ENCODE peak calls at places on chromosomes 11 and 22, in six cellular contexts. P is Peyer's patch, L is stomach, S is dorsolateral prefrontal cortex, Q is PC-3, Z is neural progenitor cell. X is an unnamed sample.

GRCh38 chr11:130478881-130479280 is 30.4 kb downstream of the ADAMTS15 start:
- DNase-seq in Q (no peak), Z (no peak), L (no peak), P (no peak), S (no peak), X (no peak)

GRCh38 chr11:4191031-4191571 is 96.5 kb downstream of the RRM1 start:
- DNase-seq in Z (no peak), Q (no peak), L (peak), P (no peak), S (peak), X (peak)

GRCh38 chr11:112321521-112322172 is 61.0 kb upstream of the PLET1 start:
- DNase-seq in P (no peak), Z (no peak), Q (peak), L (peak), S (no peak), X (peak)

GRCh38 chr11:1073261-1073724 is 1.4 kb upstream of the MUC2 start:
- DNase-seq in S (peak), Z (peak), P (no peak), L (peak), Q (peak), X (peak)

GRCh38 chr11:123268118-123268517 is 73.1 kb upstream of the CLMP start:
- DNase-seq in Q (no peak), S (no peak), Z (peak), P (no peak), L (no peak), X (no peak)

GRCh38 chr11:911031-911889 is 650 bp upstream of the CHID1 start:
- DNase-seq in S (no peak), P (peak), Z (peak), L (peak), Q (peak), X (peak)

GRCh38 chr22:25161017-25161915 is 38.4 kb upstream of the CRYBB3 start:
- DNase-seq in L (no peak), S (no peak), Q (no peak), Z (no peak), P (no peak), X (no peak)

GRCh38 chr11:107785401-107785800 is 73.2 kb downstream of the SLC35F2 start:
- DNase-seq in Z (no peak), Q (no peak), L (no peak), S (no peak), P (no peak), X (no peak)

GRCh38 chr22:42644422-42645340 is 4.3 kb upstream of the ATP5MGL start:
- DNase-seq in Z (no peak), L (peak), Q (no peak), P (no peak), S (no peak), X (peak)

GRCh38 chr11:44243633-44244343 is 66.2 kb downstream of the ALX4 start:
- DNase-seq in L (no peak), Q (no peak), S (no peak), P (no peak), Z (peak), X (no peak)
- H3K27ac ChIP-seq in L (no peak), Q (no peak), S (no peak), P (no peak), Z (peak), X (no peak)

GRCh38 chr22:48361099-48361639 is 1466.5 kb downstream of the BRD1 start:
- DNase-seq in L (no peak), S (no peak), P (no peak), Z (no peak), Q (no peak), X (no peak)
- TF ChIP-seq CTCF in L (no peak), S (no peak), P (no peak), Z (no peak), Q (no peak), X (no peak)

DNA sequence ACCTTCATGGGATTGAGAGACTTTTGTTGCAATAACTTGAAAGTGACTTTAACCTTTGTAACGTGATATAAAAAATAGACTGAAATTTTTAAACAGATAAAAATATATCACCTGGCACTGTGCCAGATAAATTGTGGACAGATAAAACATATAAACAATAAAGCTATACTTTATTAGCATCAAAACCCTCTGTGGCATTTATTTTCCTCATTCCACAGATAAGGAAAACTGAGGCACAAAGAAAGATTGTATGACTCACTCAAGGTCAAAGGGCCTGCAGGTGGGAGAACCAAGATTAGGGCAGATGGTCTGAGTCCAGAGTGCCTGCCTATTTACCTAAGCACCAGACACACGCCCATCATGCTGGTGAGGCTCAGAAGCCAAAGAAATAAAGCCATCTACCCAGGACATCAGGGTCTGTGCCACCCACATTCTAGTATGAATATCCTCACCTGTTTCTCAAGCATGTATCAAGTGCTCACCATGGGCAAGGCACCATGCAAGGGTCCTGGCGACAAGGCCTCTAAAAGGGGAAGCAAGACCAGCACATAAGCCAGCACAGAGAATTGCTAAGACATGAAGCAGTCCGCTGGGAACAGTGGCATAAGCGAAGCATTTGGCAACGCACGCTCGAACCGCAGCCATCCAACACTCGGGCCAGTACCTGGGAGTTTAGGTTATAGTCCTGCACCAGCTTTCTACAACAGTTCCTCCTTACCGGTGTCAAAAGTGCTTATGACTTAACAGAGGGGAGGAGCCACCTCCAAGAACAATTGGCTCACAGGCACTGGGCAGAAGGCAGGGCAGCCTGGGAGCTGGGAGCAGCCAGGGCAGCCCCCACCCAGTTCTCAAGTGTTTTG is 17.6 kb downstream of the MYH9 start:
- DNase-seq in Z (peak), Q (no peak), L (peak), S (no peak), P (no peak), X (no peak)
- H3K27ac ChIP-seq in Z (peak), Q (peak), L (peak), S (peak), P (peak), X (peak)

GRCh38 chr11:66313321-66314185 is 3.3 kb downstream of the CD248 start:
- DNase-seq in P (no peak), Q (no peak), L (no peak), S (no peak), Z (peak), X (no peak)
- TF ChIP-seq CTCF in P (no peak), Q (no peak), L (no peak), S (no peak), Z (peak), X (no peak)

GRCh38 chr22:44884968-44885805 is 124.6 kb downstream of the PHF21B start:
- DNase-seq in S (peak), P (no peak), L (no peak), Z (no peak), Q (peak), X (no peak)
- H3K27ac ChIP-seq in S (no peak), P (no peak), L (no peak), Z (no peak), Q (no peak), X (no peak)

GRCh38 chr11:115964091-115964490 is 459.9 kb upstream of the CADM1 start:
- DNase-seq in Z (no peak), L (no peak), S (no peak), Q (no peak), P (no peak), X (no peak)

GRCh38 chr11:115963170-115963569 is 459.0 kb upstream of the CADM1 start:
- DNase-seq in P (no peak), L (no peak), Z (no peak), S (no peak), Q (no peak), X (no peak)

GRCh38 chr11:115959098-115959497 is 454.9 kb upstream of the CADM1 start:
- DNase-seq in Q (no peak), P (no peak), Z (no peak), S (no peak), L (no peak), X (no peak)

GRCh38 chr11:115961168-115962003 is 457.2 kb upstream of the CADM1 start:
- DNase-seq in L (no peak), S (no peak), Q (no peak), P (no peak), Z (peak), X (no peak)

GRCh38 chr11:115958089-115959000 is 454.1 kb upstream of the CADM1 start:
- DNase-seq in Z (no peak), P (no peak), L (no peak), S (no peak), Q (no peak), X (no peak)
- TF ChIP-seq CTCF in Z (peak), P (no peak), L (no peak), S (no peak), Q (no peak), X (no peak)

DNA sequence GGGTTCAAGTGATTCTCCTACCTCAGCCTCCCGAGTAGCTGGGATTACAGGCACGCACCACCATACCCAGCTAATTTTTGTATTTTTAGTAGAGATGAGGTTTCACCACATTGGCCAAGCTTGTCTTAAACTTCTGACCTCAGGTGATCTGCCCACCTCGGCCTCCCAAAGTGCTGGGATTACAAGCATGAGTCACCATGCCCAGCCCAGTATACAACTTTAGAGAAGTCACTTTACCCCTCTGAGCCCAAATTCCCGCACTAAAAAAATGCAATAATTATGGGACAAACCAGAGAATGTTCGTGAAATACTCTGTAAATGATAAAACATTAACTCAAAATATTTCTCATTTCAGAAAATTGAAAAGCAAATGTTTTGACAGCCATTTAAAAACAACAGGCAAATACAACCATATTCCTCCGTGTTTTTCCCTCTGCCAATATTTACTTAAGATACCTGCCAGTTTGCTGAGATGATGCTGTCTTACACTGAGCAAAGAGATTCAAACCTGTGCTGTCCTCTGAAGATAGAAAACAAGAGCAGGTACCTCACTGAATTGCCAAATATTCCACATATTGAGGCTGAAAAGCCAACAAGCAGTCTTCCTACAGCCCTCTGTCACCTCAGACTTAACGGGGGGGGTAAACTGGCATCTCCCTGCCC is 9.6 kb downstream of the PLEKHA7 start:
- DNase-seq in P (no peak), L (no peak), Q (peak), Z (no peak), S (no peak), X (no peak)
- H3K27ac ChIP-seq in P (no peak), L (no peak), Q (peak), Z (no peak), S (no peak), X (no peak)

GRCh38 chr11:20033806-20034205 is 126.5 kb downstream of the DBX1 start:
- DNase-seq in S (no peak), L (no peak), P (no peak), Z (no peak), Q (no peak), X (no peak)
- TF ChIP-seq CTCF in S (no peak), L (no peak), P (no peak), Z (no peak), Q (no peak), X (no peak)

DNA sequence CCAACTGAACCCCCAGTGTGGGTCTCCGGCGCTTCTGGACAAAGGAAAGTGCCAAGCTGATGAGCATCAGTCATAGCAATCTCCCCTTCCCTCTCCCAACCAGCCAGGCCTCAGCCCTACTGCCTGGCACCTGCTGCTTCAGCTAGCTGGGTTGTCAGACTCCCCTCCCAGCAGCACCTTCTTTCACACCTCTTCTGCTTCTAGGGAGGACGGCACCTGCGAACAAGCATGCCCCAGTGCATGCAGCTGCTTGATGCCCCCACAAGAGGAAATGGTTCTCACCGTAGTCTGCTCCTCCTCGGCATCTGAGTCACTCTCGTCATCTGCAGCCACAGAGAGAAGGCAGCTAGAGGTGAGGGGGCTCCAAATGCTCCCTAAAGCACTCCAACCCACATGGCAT is 25.4 kb downstream of the THOC5 start:
- DNase-seq in L (no peak), P (no peak), Q (no peak), Z (no peak), S (no peak), X (no peak)
- H3K27ac ChIP-seq in L (no peak), P (no peak), Q (no peak), Z (no peak), S (no peak), X (no peak)

GRCh38 chr11:125942771-125943428 is 2.9 kb upstream of the VSIG10L2 start:
- DNase-seq in P (no peak), S (no peak), Z (no peak), Q (no peak), L (peak), X (no peak)

GRCh38 chr11:125941606-125942275 is 4.1 kb upstream of the VSIG10L2 start:
- DNase-seq in Q (peak), Z (peak), S (peak), L (peak), P (peak), X (peak)

GRCh38 chr11:125943661-125944349 is 2.0 kb upstream of the VSIG10L2 start:
- DNase-seq in Q (no peak), P (no peak), S (no peak), L (peak), Z (no peak), X (no peak)

GRCh38 chr11:125941241-125941605 is 4.6 kb upstream of the VSIG10L2 start:
- DNase-seq in Q (no peak), Z (no peak), S (no peak), L (peak), P (no peak), X (no peak)

GRCh38 chr11:125942276-125942611 is 3.6 kb upstream of the VSIG10L2 start:
- DNase-seq in Z (no peak), S (no peak), L (no peak), Q (no peak), P (no peak), X (no peak)
- TF ChIP-seq CTCF in Z (no peak), S (no peak), L (no peak), Q (no peak), P (no peak), X (no peak)

X was measured in heart right ventricle.